ENCODE peak calls at places on chromosome 21, in eight cellular contexts. One of them, this sample, is unnamed.
A peak's percentile ranks its signal among the peaks of the same experiment; 100 is the strongest.

GRCh38 chr21:41869771-41870170 is 9.4 kb downstream of the PRDM15 start:
- DNase-seq in stimulated activated CD4-positive, alpha-beta T cell treated with anti-CD3 and anti-CD28 coated beads, Interleukin-15, amount 100 ng/mL, for 1 hour: no peak
- DNase-seq in mucosa of descending colon: no peak
- DNase-seq in Kasumi-1: no peak
- DNase-seq in upper lobe of right lung: no peak
- DNase-seq in NCI-H524: no peak
- DNase-seq in lower lobe of right lung: no peak
- DNase-seq in EH: no peak
- DNase-seq in this sample: no peak

GRCh38 chr21:16908087-16908486 is 604.8 kb upstream of the CXADR start:
- DNase-seq in stimulated activated CD4-positive, alpha-beta T cell treated with anti-CD3 and anti-CD28 coated beads, Interleukin-15, amount 100 ng/mL, for 1 hour: no peak
- DNase-seq in mucosa of descending colon: no peak
- DNase-seq in Kasumi-1: no peak
- DNase-seq in upper lobe of right lung: no peak
- DNase-seq in NCI-H524: no peak
- DNase-seq in lower lobe of right lung: no peak
- DNase-seq in EH: no peak
- DNase-seq in this sample: no peak

GRCh38 chr21:42618713-42619112 is 34.7 kb upstream of the PDE9A start:
- DNase-seq in stimulated activated CD4-positive, alpha-beta T cell treated with anti-CD3 and anti-CD28 coated beads, Interleukin-15, amount 100 ng/mL, for 1 hour: no peak
- DNase-seq in mucosa of descending colon: no peak
- DNase-seq in Kasumi-1: no peak
- DNase-seq in upper lobe of right lung: no peak
- DNase-seq in NCI-H524: no peak
- DNase-seq in lower lobe of right lung: no peak
- DNase-seq in EH: no peak
- DNase-seq in this sample: no peak

GRCh38 chr21:35227774-35228173 is 178.7 kb upstream of the RUNX1 start:
- DNase-seq in stimulated activated CD4-positive, alpha-beta T cell treated with anti-CD3 and anti-CD28 coated beads, Interleukin-15, amount 100 ng/mL, for 1 hour: no peak
- DNase-seq in mucosa of descending colon: no peak
- DNase-seq in Kasumi-1: no peak
- DNase-seq in upper lobe of right lung: no peak
- DNase-seq in NCI-H524: peak; percentile 4
- DNase-seq in lower lobe of right lung: no peak
- DNase-seq in EH: no peak
- DNase-seq in this sample: no peak

GRCh38 chr21:14259669-14260458 is 43.9 kb downstream of the RBM11 start:
- DNase-seq in stimulated activated CD4-positive, alpha-beta T cell treated with anti-CD3 and anti-CD28 coated beads, Interleukin-15, amount 100 ng/mL, for 1 hour: no peak
- DNase-seq in mucosa of descending colon: peak; percentile 42
- DNase-seq in Kasumi-1: peak; percentile 67
- DNase-seq in upper lobe of right lung: no peak
- DNase-seq in NCI-H524: peak; percentile 75
- DNase-seq in lower lobe of right lung: no peak
- DNase-seq in EH: peak; percentile 42
- DNase-seq in this sample: no peak

GRCh38 chr21:43192501-43193081 is 23.8 kb downstream of the CRYAA start:
- DNase-seq in stimulated activated CD4-positive, alpha-beta T cell treated with anti-CD3 and anti-CD28 coated beads, Interleukin-15, amount 100 ng/mL, for 1 hour: no peak
- DNase-seq in mucosa of descending colon: no peak
- DNase-seq in Kasumi-1: no peak
- DNase-seq in upper lobe of right lung: peak; percentile 44
- DNase-seq in NCI-H524: no peak
- DNase-seq in lower lobe of right lung: no peak
- DNase-seq in EH: no peak
- DNase-seq in this sample: no peak

GRCh38 chr21:33121715-33122475 is 52.0 kb downstream of the OLIG1 start:
- DNase-seq in stimulated activated CD4-positive, alpha-beta T cell treated with anti-CD3 and anti-CD28 coated beads, Interleukin-15, amount 100 ng/mL, for 1 hour: no peak
- DNase-seq in mucosa of descending colon: no peak
- DNase-seq in Kasumi-1: no peak
- DNase-seq in upper lobe of right lung: no peak
- DNase-seq in NCI-H524: peak; percentile 86
- DNase-seq in lower lobe of right lung: no peak
- DNase-seq in EH: peak; percentile 14
- DNase-seq in this sample: no peak

GRCh38 chr21:17660449-17660848 is 47.7 kb upstream of the BTG3 start:
- DNase-seq in stimulated activated CD4-positive, alpha-beta T cell treated with anti-CD3 and anti-CD28 coated beads, Interleukin-15, amount 100 ng/mL, for 1 hour: no peak
- DNase-seq in mucosa of descending colon: no peak
- DNase-seq in Kasumi-1: no peak
- DNase-seq in upper lobe of right lung: no peak
- DNase-seq in NCI-H524: no peak
- DNase-seq in lower lobe of right lung: no peak
- DNase-seq in EH: peak; percentile 39
- DNase-seq in this sample: no peak